ENCODE peak calls at places on chromosomes 12 and 14, in seven cellular contexts. G, D, S, L, V, E and R are unnamed samples.

GRCh38 chr12:79546461-79547043 is 144.2 kb downstream of the PAWR start:
- DNase-seq in G (no peak), D (peak; percentile 84), S (no peak), L (no peak), V (peak; percentile 3), E (no peak), R (peak; percentile 30)

GRCh38 chr14:50363734-50364113 is 33.0 kb downstream of the CDKL1 start:
- DNase-seq in G (peak; percentile 71), D (no peak), S (peak; percentile 29), L (peak; percentile 72), V (no peak), E (peak; percentile 48), R (no peak)

GRCh38 chr12:28998662-28999120 is 150.4 kb upstream of the FAR2 start:
- DNase-seq in G (peak; percentile 47), D (peak; percentile 92), S (no peak), L (peak; percentile 8), V (peak; percentile 34), E (no peak), R (peak; percentile 31)

GRCh38 chr14:68664225-68664681 is 128.6 kb downstream of the ZFP36L1 start:
- DNase-seq in G (no peak), D (no peak), S (no peak), L (peak; percentile 39), V (no peak), E (no peak), R (no peak)

GRCh38 chr12:127810026-127810425 is 456.9 kb upstream of the TMEM132C start:
- DNase-seq in G (peak; percentile 98), D (peak; percentile 72), S (no peak), L (no peak), V (peak; percentile 7), E (no peak), R (no peak)

GRCh38 chr14:99389171-99389826 is 91.4 kb downstream of the SETD3 start:
- DNase-seq in G (peak; percentile 24), D (peak; percentile 65), S (peak; percentile 43), L (peak; percentile 67), V (peak; percentile 56), E (peak; percentile 67), R (peak; percentile 82)

GRCh38 chr12:10365716-10366433 is 24.0 kb downstream of the KLRK1 start:
- DNase-seq in G (peak; percentile 34), D (peak; percentile 28), S (no peak), L (no peak), V (no peak), E (no peak), R (no peak)

GRCh38 chr14:74488788-74489397 is 4.2 kb downstream of the NPC2 start:
- DNase-seq in G (peak; percentile 32), D (peak; percentile 93), S (no peak), L (no peak), V (peak; percentile 60), E (no peak), R (no peak)

GRCh38 chr14:49892301-49892635 is 614 bp upstream of the ARF6 start:
- DNase-seq in G (peak; percentile 84), D (peak; percentile 63), S (peak; percentile 48), L (peak; percentile 70), V (no peak), E (peak; percentile 73), R (no peak)

GRCh38 chr12:7068240-7068993 is 7.9 kb downstream of the C1S start:
- DNase-seq in G (no peak), D (no peak), S (no peak), L (no peak), V (no peak), E (no peak), R (no peak)

GRCh38 chr12:25830456-25830855 is 128.0 kb upstream of the RASSF8 start:
- DNase-seq in G (peak; percentile 97), D (no peak), S (no peak), L (no peak), V (no peak), E (no peak), R (no peak)

GRCh38 chr12:104282109-104282508 is 21.4 kb upstream of the EID3 start:
- DNase-seq in G (no peak), D (peak; percentile 32), S (no peak), L (no peak), V (no peak), E (no peak), R (no peak)

GRCh38 chr12:64840129-64840528 is 15.7 kb downstream of the TBC1D30 start:
- DNase-seq in G (no peak), D (peak; percentile 55), S (no peak), L (no peak), V (peak; percentile 48), E (no peak), R (no peak)

GRCh38 chr12:25502071-25502555 is 51.0 kb downstream of the LMNTD1 start:
- DNase-seq in G (no peak), D (no peak), S (no peak), L (no peak), V (no peak), E (no peak), R (no peak)

GRCh38 chr14:63342381-63342780 is 23.6 kb upstream of the GPHB5 start:
- DNase-seq in G (peak; percentile 17), D (peak; percentile 31), S (no peak), L (no peak), V (no peak), E (no peak), R (no peak)

GRCh38 chr12:52925717-52926595 is 21.1 kb upstream of the KRT8 start:
- DNase-seq in G (no peak), D (peak; percentile 95), S (no peak), L (no peak), V (no peak), E (peak; percentile 73), R (peak; percentile 88)

GRCh38 chr12:29427964-29428363 is 47.0 kb upstream of the ERGIC2 start:
- DNase-seq in G (no peak), D (peak; percentile 53), S (no peak), L (peak; percentile 60), V (no peak), E (no peak), R (no peak)

GRCh38 chr14:54653764-54654469 is 87.0 kb downstream of the SAMD4A start:
- DNase-seq in G (peak; percentile 81), D (peak; percentile 93), S (no peak), L (no peak), V (no peak), E (peak; percentile 20), R (no peak)

GRCh38 chr12:122500685-122501488 is at the start of gene ZCCHC8:
- DNase-seq in G (peak; percentile 98), D (peak; percentile 99), S (peak; percentile 95), L (peak; percentile 93), V (peak; percentile 95), E (peak; percentile 98), R (peak; percentile 98)
- TF ChIP-seq CTCF in G (peak; percentile 7), D (peak; percentile 35), S (no peak), L (no peak), V (no peak), E (no peak), R (no peak)

GRCh38 chr14:78697341-78697740 is 527.2 kb downstream of the NRXN3 start:
- DNase-seq in G (peak; percentile 58), D (peak; percentile 56), S (no peak), L (peak; percentile 10), V (peak; percentile 29), E (no peak), R (no peak)
- TF ChIP-seq CTCF in G (peak; percentile 81), D (peak; percentile 70), S (no peak), L (no peak), V (peak; percentile 44), E (peak; percentile 55), R (no peak)

GRCh38 chr14:22476005-22476751 is 112.8 kb downstream of the DAD1 start:
- DNase-seq in G (no peak), D (no peak), S (no peak), L (no peak), V (no peak), E (no peak), R (no peak)

GRCh38 chr14:22475381-22475780 is 113.6 kb downstream of the DAD1 start:
- DNase-seq in G (no peak), D (no peak), S (no peak), L (no peak), V (no peak), E (no peak), R (no peak)

GRCh38 chr14:22472935-22473854 is 115.8 kb downstream of the DAD1 start:
- DNase-seq in G (peak; percentile 33), D (peak; percentile 72), S (no peak), L (peak; percentile 72), V (peak; percentile 54), E (peak; percentile 56), R (peak; percentile 42)

GRCh38 chr14:22476882-22477281 is 112.1 kb downstream of the DAD1 start:
- DNase-seq in G (no peak), D (no peak), S (no peak), L (no peak), V (no peak), E (no peak), R (no peak)

GRCh38 chr14:22474730-22475351 is 114.2 kb downstream of the DAD1 start:
- DNase-seq in G (peak; percentile 44), D (peak; percentile 46), S (no peak), L (no peak), V (no peak), E (no peak), R (no peak)
- TF ChIP-seq CTCF in G (peak; percentile 2), D (no peak), S (no peak), L (no peak), V (no peak), E (no peak), R (no peak)

DNA sequence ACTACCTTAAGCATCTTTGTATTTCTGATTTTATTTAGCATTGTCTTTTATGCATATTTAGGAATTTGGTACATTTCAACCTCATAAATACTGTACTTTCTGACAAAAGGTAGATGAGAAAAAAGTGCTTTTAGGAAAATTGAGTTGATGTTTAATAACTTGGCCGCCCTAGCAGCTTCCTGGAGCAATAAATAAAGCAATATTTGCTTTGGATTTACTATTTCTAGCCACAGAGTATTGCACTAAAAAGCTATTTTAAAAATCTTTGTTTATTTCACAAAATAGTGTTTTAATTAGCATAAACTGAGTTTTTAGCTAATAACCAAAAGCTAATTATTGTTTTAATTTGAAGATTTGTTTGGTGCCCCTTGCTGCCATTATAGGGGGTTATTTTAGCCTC is 9.5 kb downstream of the PAPOLA start:
- DNase-seq in G (no peak), D (no peak), S (no peak), L (no peak), V (no peak), E (no peak), R (no peak)
- TF ChIP-seq CTCF in G (no peak), D (no peak), S (no peak), L (no peak), V (no peak), E (no peak), R (no peak)